ENCODE peak calls at places on chromosomes 5 and 9, in eight cellular contexts. Y is AG04449; I is D721Med; G is fibroblast of pulmonary artery; F is CD4-positive, alpha-beta T cell; V is thoracic aorta; H is upper lobe of right lung; A is fibroblast of lung. Q is an unnamed sample.

GRCh38 chr5:108521841-108522506 is 140.1 kb upstream of the FBXL17 start:
- DNase-seq in Y (peak), I (no peak), G (peak), F (no peak), V (no peak), H (no peak), A (peak), Q (no peak)

GRCh38 chr9:31807574-31808256 is 576.7 kb upstream of the ACO1 start:
- DNase-seq in Y (no peak), I (no peak), G (no peak), F (no peak), V (no peak), H (no peak), A (no peak), Q (no peak)

GRCh38 chr5:171261361-171261760 is 47.7 kb upstream of the TLX3 start:
- DNase-seq in Y (no peak), I (no peak), G (no peak), F (no peak), V (no peak), H (no peak), A (no peak), Q (no peak)

GRCh38 chr9:70061776-70062175 is 18.1 kb downstream of the MAMDC2 start:
- DNase-seq in Y (no peak), I (no peak), G (no peak), F (no peak), V (no peak), H (no peak), A (peak), Q (no peak)

GRCh38 chr9:695252-695651 is 146.2 kb upstream of the DMRT1 start:
- DNase-seq in Y (no peak), I (no peak), G (no peak), F (no peak), V (no peak), H (no peak), A (no peak), Q (no peak)

GRCh38 chr5:53556001-53556400 is 4.4 kb upstream of the NDUFS4 start:
- DNase-seq in Y (no peak), I (no peak), G (no peak), F (no peak), V (no peak), H (no peak), A (no peak), Q (no peak)

GRCh38 chr5:141608557-141608956 is 10.2 kb downstream of the DIAPH1 start:
- DNase-seq in Y (no peak), I (no peak), G (no peak), F (no peak), V (no peak), H (no peak), A (no peak), Q (no peak)

GRCh38 chr5:181059297-181060230 is 19.5 kb downstream of the BTNL9 start:
- DNase-seq in Y (no peak), I (no peak), G (no peak), F (no peak), V (no peak), H (no peak), A (no peak), Q (no peak)

GRCh38 chr5:180605554-180606214 is 14.4 kb upstream of the SCGB3A1 start:
- DNase-seq in Y (no peak), I (peak), G (peak), F (peak), V (no peak), H (peak), A (peak), Q (no peak)

GRCh38 chr9:125190371-125190801 is 783 bp upstream of the PPP6C start:
- DNase-seq in Y (no peak), I (no peak), G (peak), F (peak), V (no peak), H (no peak), A (peak), Q (no peak)

GRCh38 chr5:34410411-34411139 is 245.6 kb upstream of the RAI14 start:
- DNase-seq in Y (no peak), I (no peak), G (no peak), F (no peak), V (no peak), H (no peak), A (no peak), Q (no peak)

GRCh38 chr5:150538007-150538917 is 30.3 kb downstream of the NDST1 start:
- DNase-seq in Y (no peak), I (no peak), G (peak), F (no peak), V (no peak), H (no peak), A (no peak), Q (no peak)

GRCh38 chr9:16884952-16885513 is 14.6 kb upstream of the BNC2 start:
- DNase-seq in Y (no peak), I (no peak), G (peak), F (no peak), V (no peak), H (no peak), A (peak), Q (no peak)

GRCh38 chr9:33168941-33169544 is 1.9 kb upstream of the B4GALT1 start:
- DNase-seq in Y (no peak), I (no peak), G (no peak), F (no peak), V (no peak), H (no peak), A (no peak), Q (peak)

GRCh38 chr5:95261369-95262175 is 23.3 kb downstream of the MCTP1 start:
- DNase-seq in Y (no peak), I (no peak), G (peak), F (no peak), V (no peak), H (no peak), A (peak), Q (no peak)

GRCh38 chr5:150497274-150497988 is 10.5 kb upstream of the NDST1 start:
- DNase-seq in Y (no peak), I (no peak), G (peak), F (no peak), V (peak), H (no peak), A (peak), Q (peak)

GRCh38 chr9:122261469-122261881 is 3.2 kb downstream of the RBM18 start:
- DNase-seq in Y (peak), I (no peak), G (peak), F (no peak), V (peak), H (peak), A (peak), Q (peak)

GRCh38 chr5:177095088-177095669 is 8.5 kb downstream of the FGFR4 start:
- DNase-seq in Y (no peak), I (no peak), G (no peak), F (no peak), V (no peak), H (no peak), A (no peak), Q (no peak)

GRCh38 chr5:21154526-21154925 is 1166.5 kb upstream of the CDH18 start:
- DNase-seq in Y (no peak), I (no peak), G (no peak), F (no peak), V (no peak), H (no peak), A (peak), Q (no peak)

GRCh38 chr9:114033397-114034103 is 44.5 kb downstream of the AMBP start:
- DNase-seq in Y (no peak), I (no peak), G (peak), F (no peak), V (no peak), H (no peak), A (peak), Q (peak)

GRCh38 chr5:120605325-120606079 is 141.4 kb downstream of the PRR16 start:
- DNase-seq in Y (no peak), I (no peak), G (no peak), F (no peak), V (no peak), H (no peak), A (no peak), Q (no peak)

GRCh38 chr5:154430466-154430865 is 15.3 kb upstream of the SAP30L start:
- DNase-seq in Y (no peak), I (no peak), G (no peak), F (no peak), V (no peak), H (no peak), A (no peak), Q (peak)

GRCh38 chr5:1641560-1642166 is 117.9 kb upstream of the LPCAT1 start:
- DNase-seq in Y (peak), I (peak), G (peak), F (peak), V (peak), H (peak), A (peak), Q (no peak)

GRCh38 chr5:135216072-135216812 is 182.2 kb upstream of the PITX1 start:
- DNase-seq in Y (no peak), I (no peak), G (no peak), F (no peak), V (no peak), H (peak), A (no peak), Q (peak)

GRCh38 chr9:137339606-137340462 is 37.8 kb upstream of the NRARP start:
- DNase-seq in Y (no peak), I (no peak), G (peak), F (no peak), V (no peak), H (no peak), A (no peak), Q (no peak)

GRCh38 chr5:143376911-143377838 is 26.3 kb downstream of the NR3C1 start:
- DNase-seq in Y (peak), I (no peak), G (peak), F (no peak), V (no peak), H (no peak), A (no peak), Q (no peak)

GRCh38 chr9:133632806-133633680 is 3.1 kb upstream of the DBH start:
- DNase-seq in Y (no peak), I (no peak), G (no peak), F (no peak), V (no peak), H (no peak), A (no peak), Q (no peak)

GRCh38 chr5:65835191-65835590 is 91.2 kb upstream of the ERBIN start:
- DNase-seq in Y (no peak), I (no peak), G (no peak), F (no peak), V (no peak), H (no peak), A (no peak), Q (no peak)

GRCh38 chr5:14064841-14065240 is 78.3 kb upstream of the TRIO start:
- DNase-seq in Y (peak), I (no peak), G (no peak), F (no peak), V (no peak), H (no peak), A (no peak), Q (no peak)

GRCh38 chr5:149831492-149831891 is 101.4 kb downstream of the PPARGC1B start:
- DNase-seq in Y (no peak), I (no peak), G (peak), F (no peak), V (no peak), H (no peak), A (no peak), Q (no peak)

GRCh38 chr5:149265559-149265958 is 6.1 kb upstream of the AFAP1L1 start:
- DNase-seq in Y (no peak), I (no peak), G (peak), F (no peak), V (no peak), H (no peak), A (peak), Q (no peak)

GRCh38 chr9:131872006-131872405 is 132.1 kb upstream of the RAPGEF1 start:
- DNase-seq in Y (no peak), I (no peak), G (no peak), F (no peak), V (no peak), H (peak), A (no peak), Q (no peak)
- TF ChIP-seq CTCF in Y (peak), I (no peak), G (peak), F (no peak), V (no peak), H (no peak), A (no peak), Q (peak)

DNA sequence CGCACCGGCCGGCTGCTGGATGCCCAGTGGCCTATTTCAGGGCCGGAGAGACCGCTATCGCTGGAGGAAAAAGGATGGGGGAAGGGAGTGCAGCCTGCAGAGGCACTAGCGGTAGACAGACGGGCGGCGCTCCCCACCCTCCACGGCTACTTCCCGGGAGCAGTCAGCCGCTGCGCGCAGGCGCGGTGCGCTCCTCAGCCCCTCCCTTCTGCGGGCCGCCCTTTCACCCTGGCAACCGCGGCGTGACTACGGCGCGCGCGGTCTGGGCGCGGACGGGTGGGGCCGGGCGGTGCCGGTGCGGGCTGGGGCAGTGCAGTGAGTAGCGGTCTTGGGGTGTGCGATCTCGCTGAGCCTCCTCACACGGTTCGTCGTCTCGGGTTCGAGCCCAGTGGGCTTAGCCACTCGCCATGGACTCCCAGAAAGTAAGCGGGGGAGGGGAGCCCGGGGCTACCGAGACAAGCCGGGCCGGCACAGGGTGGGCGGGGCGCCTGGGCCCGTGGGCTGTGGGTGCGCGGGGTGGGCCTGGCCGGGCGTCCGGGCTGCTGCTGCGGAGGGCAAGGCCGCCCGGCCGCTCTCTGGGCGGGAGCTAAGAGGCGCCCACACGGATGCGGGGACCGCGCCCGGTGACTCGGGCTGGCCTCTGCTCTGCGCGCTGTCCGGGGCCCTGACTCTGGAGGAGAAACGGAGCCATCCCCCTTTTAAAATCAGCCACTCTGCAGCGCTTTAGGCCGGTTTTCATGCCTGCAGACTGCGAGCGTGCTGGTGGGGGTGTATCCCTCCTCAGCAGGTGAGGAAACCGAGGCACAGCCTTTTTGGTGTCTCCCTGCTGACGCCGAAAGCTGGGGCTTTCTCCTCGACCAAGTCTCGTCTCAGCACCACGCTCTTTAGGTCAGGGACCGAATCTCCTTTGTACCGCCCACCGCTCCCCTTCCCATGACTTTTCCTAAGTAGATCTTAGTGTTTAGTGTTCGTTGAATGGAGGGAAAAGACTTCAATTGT is at the start of gene FSD1L:
- DNase-seq in Y (peak), I (peak), G (peak), F (peak), V (peak), H (peak), A (peak), Q (peak)
- TF ChIP-seq CTCF in Y (peak), I (peak), G (peak), F (no peak), V (no peak), H (peak), A (peak), Q (peak)

DNA sequence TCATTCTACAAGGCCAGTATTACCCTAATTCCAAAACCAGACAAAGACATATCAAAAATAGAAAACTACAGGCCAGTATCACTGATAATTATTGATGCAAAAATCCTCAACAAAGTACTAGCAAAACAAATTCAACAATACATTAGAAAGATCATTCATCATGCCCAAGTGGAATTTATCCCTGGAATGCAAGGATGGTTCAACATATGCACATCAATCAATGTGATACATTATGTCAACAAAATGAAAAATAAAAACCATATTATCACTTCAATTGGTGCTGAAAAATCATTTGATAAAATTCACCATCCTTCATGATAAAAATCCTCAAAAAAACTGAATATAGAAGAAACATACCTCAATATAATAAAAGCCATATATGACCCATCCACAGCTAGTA is 115.2 kb upstream of the SLC27A6 start:
- DNase-seq in Y (no peak), I (no peak), G (no peak), F (no peak), V (no peak), H (no peak), A (no peak), Q (no peak)
- TF ChIP-seq CTCF in Y (no peak), I (no peak), G (no peak), F (no peak), V (no peak), H (no peak), A (no peak), Q (no peak)

DNA sequence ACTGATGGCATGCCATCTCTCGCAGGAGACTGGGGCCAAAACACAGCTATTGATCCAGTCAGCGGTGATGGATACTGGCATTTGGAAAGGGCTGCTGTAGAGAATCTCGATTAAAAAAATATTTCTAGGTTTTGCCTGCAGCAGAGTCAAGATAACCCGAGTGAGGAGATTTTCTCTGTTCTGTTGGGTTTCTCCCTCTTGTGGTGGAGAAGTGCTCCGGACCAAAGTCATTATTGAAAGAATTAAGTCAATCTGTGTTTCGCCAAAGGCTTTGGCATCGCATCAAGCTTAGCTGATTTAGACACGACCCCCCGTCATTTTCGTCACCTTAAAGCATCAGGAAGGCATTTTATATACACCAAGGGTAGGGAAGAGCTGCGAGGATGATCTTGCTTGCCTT is 97.2 kb upstream of the IRX2 start:
- DNase-seq in Y (no peak), I (no peak), G (peak), F (no peak), V (no peak), H (no peak), A (no peak), Q (no peak)
- TF ChIP-seq CTCF in Y (no peak), I (no peak), G (no peak), F (no peak), V (no peak), H (no peak), A (no peak), Q (peak)

DNA sequence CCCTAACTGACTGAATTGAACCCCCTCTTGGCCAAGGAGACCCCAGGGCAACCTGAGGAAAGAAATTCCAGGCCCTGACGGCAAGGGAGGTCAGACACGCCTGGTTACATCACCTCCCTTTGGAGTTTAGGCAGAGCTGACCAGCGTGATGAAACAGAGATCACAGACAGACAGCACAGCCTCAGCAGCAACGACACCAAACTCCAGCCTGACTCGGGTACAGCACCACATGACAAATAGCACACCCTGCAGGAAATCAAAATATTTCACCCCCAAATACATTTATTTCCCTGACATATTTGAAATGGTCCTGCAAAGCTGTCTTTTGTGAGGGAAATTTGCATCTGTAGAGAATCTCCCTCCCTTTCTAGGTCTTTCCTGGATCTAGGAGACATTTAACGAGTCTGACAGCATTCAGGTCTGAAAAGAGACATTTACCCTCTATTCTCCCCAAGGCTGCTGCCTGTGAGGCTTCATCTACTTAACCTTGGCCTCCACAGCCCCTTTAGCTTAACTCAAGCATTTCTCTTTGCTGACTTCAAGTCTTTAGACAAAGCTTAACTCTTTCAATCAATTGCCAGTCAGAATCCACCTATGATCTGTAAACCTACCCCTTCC is 2.6 kb downstream of the QSOX2 start:
- DNase-seq in Y (no peak), I (no peak), G (peak), F (no peak), V (no peak), H (no peak), A (peak), Q (no peak)
- TF ChIP-seq CTCF in Y (no peak), I (no peak), G (no peak), F (no peak), V (no peak), H (no peak), A (no peak), Q (no peak)

DNA sequence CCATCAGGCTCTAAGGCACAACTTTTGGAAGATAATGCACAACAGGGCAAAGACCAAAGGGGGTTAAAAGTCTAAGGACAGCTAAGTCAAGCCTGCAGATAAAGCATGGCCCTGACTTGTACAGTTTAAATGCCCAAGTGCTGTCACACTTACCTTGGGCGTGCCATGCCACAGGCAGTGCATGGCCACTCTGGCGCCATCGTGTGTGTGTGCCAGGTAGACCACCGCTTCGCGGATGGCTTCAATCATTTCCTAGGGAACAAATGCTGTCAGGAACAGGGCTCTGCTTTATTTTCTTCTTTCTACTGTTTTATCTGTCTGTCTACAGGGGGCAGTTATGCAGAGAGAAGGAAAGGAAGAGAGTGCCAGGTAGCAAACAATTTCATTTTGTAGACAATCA is 19.3 kb downstream of the PUM3 start:
- DNase-seq in Y (no peak), I (no peak), G (no peak), F (no peak), V (no peak), H (no peak), A (no peak), Q (no peak)
- TF ChIP-seq CTCF in Y (peak), I (no peak), G (peak), F (no peak), V (no peak), H (peak), A (no peak), Q (peak)

GRCh38 chr9:93276973-93277372 is 93.0 kb downstream of the WNK2 start:
- DNase-seq in Y (no peak), I (no peak), G (no peak), F (no peak), V (no peak), H (no peak), A (no peak), Q (no peak)
- TF ChIP-seq CTCF in Y (no peak), I (no peak), G (no peak), F (no peak), V (no peak), H (no peak), A (no peak), Q (no peak)

GRCh38 chr5:80204808-80205614 is 50.8 kb downstream of the SERINC5 start:
- DNase-seq in Y (no peak), I (no peak), G (peak), F (no peak), V (no peak), H (no peak), A (no peak), Q (no peak)
- TF ChIP-seq CTCF in Y (no peak), I (no peak), G (peak), F (no peak), V (no peak), H (no peak), A (no peak), Q (no peak)

GRCh38 chr5:134053314-134053839 is 48.6 kb upstream of the VDAC1 start:
- DNase-seq in Y (no peak), I (no peak), G (peak), F (no peak), V (no peak), H (no peak), A (no peak), Q (no peak)
- TF ChIP-seq CTCF in Y (no peak), I (no peak), G (no peak), F (no peak), V (no peak), H (no peak), A (no peak), Q (no peak)

GRCh38 chr5:101482931-101483330 is 579.8 kb upstream of the ST8SIA4 start:
- DNase-seq in Y (no peak), I (no peak), G (no peak), F (no peak), V (no peak), H (no peak), A (no peak), Q (no peak)
- TF ChIP-seq CTCF in Y (no peak), I (no peak), G (no peak), F (no peak), V (no peak), H (no peak), A (no peak), Q (no peak)

Q was measured in osteocyte.